ENCODE peak calls at places on chromosomes 13 and 19, in nine cellular contexts. K is neural progenitor cell; Z is RCC 7860; X is tibial nerve; G is HFFc6; R is activated CD4-positive, alpha-beta T cell treated with anti-CD3 and anti-CD28 coated beads for 24 hours; C is activated naive CD8-positive, alpha-beta T cell treated with anti-CD3 and anti-CD28 coated beads for 36 hours; O is effector CD4-positive, alpha-beta T cell; L is AG04450. S is an unnamed sample.

GRCh38 chr13:93865235-93865634 is 614.2 kb downstream of the DCT start:
- DNase-seq in G (no peak), R (no peak), X (no peak), K (no peak), L (no peak), O (no peak), Z (no peak), C (no peak), S (no peak)

GRCh38 chr13:65943711-65944110 is 1286.4 kb downstream of the PCDH9 start:
- DNase-seq in C (no peak), R (no peak), Z (no peak), O (no peak), G (no peak), K (no peak), L (no peak), X (no peak), S (no peak)

GRCh38 chr13:99717959-99718674 is 216.8 kb downstream of the TM9SF2 start:
- DNase-seq in K (no peak), X (no peak), G (no peak), C (no peak), L (no peak), O (no peak), Z (no peak), R (no peak), S (no peak)

GRCh38 chr19:48660854-48661731 is 11.7 kb downstream of the NTN5 start:
- DNase-seq in R (peak), Z (peak), G (peak), L (no peak), C (peak), X (peak), K (peak), O (peak), S (peak)

GRCh38 chr13:33767140-33767539 is 50.8 kb upstream of the RFC3 start:
- DNase-seq in X (no peak), K (no peak), C (no peak), L (no peak), R (no peak), O (no peak), G (no peak), Z (no peak), S (no peak)

GRCh38 chr19:10603873-10604459 is 16.9 kb upstream of the AP1M2 start:
- DNase-seq in Z (no peak), X (no peak), R (no peak), K (peak), O (peak), L (no peak), G (no peak), C (peak), S (peak)

GRCh38 chr19:30865481-30865880 is 483.8 kb downstream of the TSHZ3 start:
- DNase-seq in K (no peak), R (no peak), X (no peak), C (no peak), L (no peak), Z (no peak), G (no peak), O (no peak), S (no peak)

GRCh38 chr19:20078696-20079095 is 896 bp downstream of the ZNF90 start:
- DNase-seq in G (peak), C (peak), L (no peak), O (no peak), K (peak), X (no peak), Z (no peak), R (no peak), S (peak)

GRCh38 chr13:20037908-20038307 is 79.4 kb downstream of the ZMYM2 start:
- DNase-seq in Z (no peak), L (no peak), X (no peak), K (no peak), O (no peak), R (no peak), G (no peak), C (no peak), S (no peak)

GRCh38 chr13:90717451-90717936 is 630.0 kb upstream of the MIR17HG start:
- DNase-seq in G (peak), R (no peak), Z (peak), X (no peak), K (peak), L (no peak), O (no peak), C (no peak), S (no peak)

GRCh38 chr13:99660101-99660500 is 158.8 kb downstream of the TM9SF2 start:
- DNase-seq in K (peak), R (no peak), C (no peak), G (no peak), Z (no peak), X (no peak), O (no peak), L (no peak), S (no peak)

GRCh38 chr13:113671066-113672001 is 4.3 kb downstream of the GRK1 start:
- DNase-seq in O (no peak), C (no peak), X (peak), K (no peak), R (no peak), L (no peak), Z (no peak), G (no peak), S (no peak)

GRCh38 chr19:4403005-4403761 is 743 bp downstream of the CHAF1A start:
- DNase-seq in G (no peak), R (peak), X (no peak), C (no peak), L (no peak), K (peak), O (no peak), Z (no peak), S (no peak)

GRCh38 chr13:41562083-41562482 is 104.7 kb downstream of the RGCC start:
- DNase-seq in L (peak), Z (peak), R (no peak), K (no peak), G (peak), O (no peak), X (peak), C (no peak), S (no peak)

GRCh38 chr13:39676315-39676876 is 20.9 kb downstream of the COG6 start:
- DNase-seq in O (peak), Z (peak), R (no peak), L (no peak), G (peak), X (no peak), K (peak), C (no peak), S (peak)

GRCh38 chr19:23817519-23817918 is 58.8 kb upstream of the ZNF681 start:
- DNase-seq in Z (no peak), K (peak), C (peak), O (peak), G (peak), L (no peak), X (no peak), R (peak), S (peak)

GRCh38 chr13:26050568-26051230 is 1.1 kb downstream of the SHISA2 start:
- DNase-seq in G (no peak), C (peak), R (no peak), X (no peak), Z (no peak), L (no peak), K (peak), O (no peak), S (peak)

GRCh38 chr19:35294859-35295258 is 2.9 kb downstream of the MAG start:
- DNase-seq in Z (no peak), G (no peak), K (no peak), L (no peak), C (no peak), X (no peak), O (no peak), R (no peak), S (no peak)

GRCh38 chr13:42066542-42066941 is 18.1 kb downstream of the DGKH start:
- DNase-seq in C (no peak), Z (no peak), K (no peak), X (no peak), O (no peak), R (no peak), L (peak), G (peak), S (no peak)

GRCh38 chr19:13463296-13463695 is 43.0 kb downstream of the CACNA1A start:
- DNase-seq in R (peak), L (no peak), Z (no peak), K (peak), X (no peak), C (peak), G (no peak), O (no peak), S (no peak)

GRCh38 chr13:20191902-20192469 is 752 bp downstream of the GJB2 start:
- DNase-seq in L (no peak), X (no peak), R (no peak), Z (peak), G (no peak), O (no peak), C (peak), K (peak), S (peak)

GRCh38 chr19:13007292-13008045 is 12.2 kb downstream of the NFIX start:
- DNase-seq in O (no peak), Z (no peak), X (no peak), R (no peak), K (no peak), G (no peak), L (no peak), C (no peak), S (no peak)

GRCh38 chr19:15112385-15112784 is 5.2 kb downstream of the SYDE1 start:
- DNase-seq in K (no peak), C (no peak), G (no peak), L (no peak), R (no peak), X (no peak), O (no peak), Z (no peak), S (no peak)

GRCh38 chr13:88979465-88980180 is 1308.5 kb downstream of the SLITRK5 start:
- DNase-seq in L (no peak), X (no peak), R (no peak), O (no peak), Z (no peak), C (no peak), G (no peak), K (no peak), S (no peak)

GRCh38 chr13:71242191-71242590 is 624.8 kb downstream of the DACH1 start:
- DNase-seq in X (no peak), R (no peak), O (no peak), Z (no peak), K (peak), G (no peak), L (no peak), C (no peak), S (no peak)

GRCh38 chr19:43504426-43505185 is at the start of gene PHLDB3:
- DNase-seq in K (no peak), G (no peak), Z (no peak), C (peak), X (no peak), R (no peak), O (peak), L (no peak), S (no peak)

GRCh38 chr13:104286566-104287290 is 1220.5 kb upstream of the SLC10A2 start:
- DNase-seq in Z (no peak), C (no peak), G (no peak), L (no peak), X (no peak), R (no peak), O (no peak), K (peak), S (no peak)

GRCh38 chr13:113952151-113952982 is 21.5 kb downstream of the C13orf46 start:
- DNase-seq in L (no peak), O (no peak), K (no peak), Z (no peak), G (no peak), X (no peak), C (no peak), R (no peak), S (no peak)

GRCh38 chr13:75797256-75797655 is 161.1 kb downstream of the LMO7 start:
- DNase-seq in O (no peak), Z (no peak), G (no peak), L (no peak), K (no peak), R (no peak), C (no peak), X (no peak), S (no peak)

GRCh38 chr19:18063463-18063862 is 23.3 kb downstream of the IL12RB1 start:
- DNase-seq in G (no peak), O (no peak), R (no peak), L (no peak), C (peak), Z (no peak), K (peak), X (no peak), S (no peak)

GRCh38 chr13:109500146-109500773 is 286.1 kb downstream of the IRS2 start:
- DNase-seq in X (no peak), L (no peak), R (no peak), G (no peak), K (peak), C (no peak), O (no peak), Z (no peak), S (no peak)

GRCh38 chr13:52646967-52647366 is 4.7 kb downstream of the HNRNPA1L2 start:
- DNase-seq in K (no peak), Z (no peak), X (no peak), C (no peak), L (no peak), G (no peak), R (no peak), O (no peak), S (no peak)

GRCh38 chr19:771332-771785 is 20.4 kb downstream of the MISP start:
- DNase-seq in K (peak), L (no peak), C (peak), X (no peak), R (peak), G (peak), O (no peak), Z (no peak), S (no peak)

GRCh38 chr13:106599875-106600797 is 32.2 kb upstream of the ARGLU1 start:
- DNase-seq in X (no peak), R (no peak), Z (no peak), G (peak), L (peak), O (no peak), K (no peak), C (no peak), S (peak)

GRCh38 chr13:101919541-101920306 is 467.2 kb downstream of the ITGBL1 start:
- DNase-seq in G (no peak), O (no peak), K (peak), Z (no peak), L (no peak), X (no peak), C (no peak), R (no peak), S (no peak)

S was measured in naive thymus-derived CD4-positive, alpha-beta T cell.